ENCODE peak calls at places on chromosomes 5 and 9, in six cellular contexts. U is CD8-positive, alpha-beta T cell; V is endothelial cell; K is H1; X is HFFc6; P is PC-3. C is an unnamed sample.

GRCh38 chr9:5389109-5389732 is 48.5 kb downstream of the PLGRKT start:
- DNase-seq in U (no peak), V (no peak), K (no peak), X (peak; percentile 74), P (peak; percentile 73), C (no peak)

GRCh38 chr5:140576776-140577201 is 12.2 kb downstream of the SLC35A4 start:
- DNase-seq in U (no peak), V (no peak), K (no peak), X (no peak), P (no peak), C (no peak)

GRCh38 chr9:104075801-104076753 is 18.0 kb upstream of the SMC2 start:
- DNase-seq in U (no peak), V (no peak), K (no peak), X (peak; percentile 70), P (peak; percentile 8), C (no peak)

GRCh38 chr9:94005272-94005901 is 50.2 kb upstream of the BARX1 start:
- DNase-seq in U (no peak), V (no peak), K (no peak), X (no peak), P (peak; percentile 76), C (no peak)

GRCh38 chr9:79382044-79382443 is 189.7 kb upstream of the TLE4 start:
- DNase-seq in U (no peak), V (no peak), K (no peak), X (no peak), P (no peak), C (no peak)

GRCh38 chr5:132369012-132369470 is 469 bp upstream of the SLC22A5 start:
- DNase-seq in U (no peak), V (no peak), K (no peak), X (no peak), P (no peak), C (no peak)

GRCh38 chr5:117461403-117461802 is 886.8 kb upstream of the SEMA6A start:
- DNase-seq in U (no peak), V (no peak), K (no peak), X (no peak), P (no peak), C (no peak)

GRCh38 chr5:16784843-16785791 is 151.0 kb downstream of the MYO10 start:
- DNase-seq in U (no peak), V (no peak), K (no peak), X (no peak), P (no peak), C (no peak)

GRCh38 chr9:83425240-83425639 is 113.0 kb downstream of the FRMD3 start:
- DNase-seq in U (no peak), V (no peak), K (no peak), X (no peak), P (peak; percentile 77), C (no peak)

GRCh38 chr9:127767909-127768331 is 10.5 kb downstream of the SH2D3C start:
- DNase-seq in U (no peak), V (peak; percentile 47), K (no peak), X (no peak), P (no peak), C (no peak)

GRCh38 chr9:100486479-100487176 is 13.7 kb downstream of the TMEFF1 start:
- DNase-seq in U (no peak), V (no peak), K (no peak), X (no peak), P (no peak), C (no peak)

GRCh38 chr9:6605202-6605601 is 40.3 kb downstream of the GLDC start:
- DNase-seq in U (no peak), V (no peak), K (no peak), X (no peak), P (no peak), C (no peak)

GRCh38 chr9:86854898-86855523 is 92.3 kb downstream of the GAS1 start:
- DNase-seq in U (no peak), V (peak; percentile 46), K (peak; percentile 36), X (peak; percentile 75), P (peak; percentile 18), C (no peak)

GRCh38 chr5:164145458-164145857 is 640.0 kb downstream of the MAT2B start:
- DNase-seq in U (no peak), V (no peak), K (no peak), X (no peak), P (no peak), C (no peak)

GRCh38 chr5:61020415-61020814 is 75.4 kb downstream of the NDUFAF2 start:
- DNase-seq in U (no peak), V (no peak), K (no peak), X (no peak), P (no peak), C (no peak)

GRCh38 chr9:5375091-5375490 is 35.4 kb upstream of the RLN1 start:
- DNase-seq in U (no peak), V (no peak), K (no peak), X (no peak), P (no peak), C (no peak)

GRCh38 chr5:65213921-65214525 is 267.7 kb downstream of the ADAMTS6 start:
- DNase-seq in U (no peak), V (peak; percentile 19), K (peak; percentile 13), X (peak; percentile 22), P (peak; percentile 45), C (no peak)
- TF ChIP-seq CTCF in U (no peak), V (peak; percentile 70), K (peak; percentile 48), X (peak; percentile 79), P (peak; percentile 58), C (no peak)

DNA sequence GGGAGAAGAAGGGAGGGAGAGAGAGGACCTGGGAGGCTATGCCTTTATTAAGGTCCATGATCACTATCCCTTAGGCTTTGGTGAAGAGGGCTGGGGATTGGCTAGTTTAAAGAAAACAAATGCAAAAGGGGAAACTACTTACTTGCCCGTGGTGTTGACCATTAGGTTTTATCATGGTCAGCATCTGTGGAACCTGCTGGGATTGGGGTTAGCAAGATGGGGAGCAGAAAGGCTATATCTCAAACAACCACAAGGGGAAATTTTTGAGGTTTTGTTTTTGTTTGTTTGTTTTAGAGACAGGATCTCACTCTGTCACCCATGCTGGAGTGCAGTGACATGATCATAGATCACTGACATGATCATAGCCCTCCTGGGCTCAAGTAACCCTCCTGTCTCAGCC is 9.0 kb upstream of the RAD23B start:
- DNase-seq in U (no peak), V (no peak), K (no peak), X (no peak), P (no peak), C (no peak)
- TF ChIP-seq CTCF in U (no peak), V (peak; percentile 35), K (no peak), X (peak; percentile 59), P (no peak), C (no peak)

DNA sequence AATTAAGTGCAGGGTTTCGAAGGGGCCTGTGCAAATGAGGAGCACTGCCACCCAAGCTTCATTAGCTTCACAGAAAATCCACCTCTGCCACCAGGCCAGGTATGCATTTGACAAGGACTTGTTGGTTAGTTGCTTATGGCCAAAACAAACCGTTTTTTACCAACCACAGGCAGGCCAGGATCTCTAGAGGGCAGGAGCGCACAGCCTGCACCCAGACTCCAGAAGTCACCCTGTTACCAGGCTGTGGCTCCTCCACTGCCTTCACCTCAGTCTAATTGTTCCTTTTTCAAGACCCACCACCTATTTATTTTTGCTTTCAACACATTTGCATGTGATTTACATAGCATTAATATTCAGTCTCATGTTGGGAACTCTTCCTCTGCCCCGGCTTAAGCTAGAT is 78.3 kb upstream of the HSPA9 start:
- DNase-seq in U (no peak), V (no peak), K (no peak), X (peak; percentile 17), P (peak; percentile 23), C (no peak)
- TF ChIP-seq CTCF in U (no peak), V (no peak), K (peak; percentile 57), X (peak; percentile 54), P (peak; percentile 41), C (no peak)

DNA sequence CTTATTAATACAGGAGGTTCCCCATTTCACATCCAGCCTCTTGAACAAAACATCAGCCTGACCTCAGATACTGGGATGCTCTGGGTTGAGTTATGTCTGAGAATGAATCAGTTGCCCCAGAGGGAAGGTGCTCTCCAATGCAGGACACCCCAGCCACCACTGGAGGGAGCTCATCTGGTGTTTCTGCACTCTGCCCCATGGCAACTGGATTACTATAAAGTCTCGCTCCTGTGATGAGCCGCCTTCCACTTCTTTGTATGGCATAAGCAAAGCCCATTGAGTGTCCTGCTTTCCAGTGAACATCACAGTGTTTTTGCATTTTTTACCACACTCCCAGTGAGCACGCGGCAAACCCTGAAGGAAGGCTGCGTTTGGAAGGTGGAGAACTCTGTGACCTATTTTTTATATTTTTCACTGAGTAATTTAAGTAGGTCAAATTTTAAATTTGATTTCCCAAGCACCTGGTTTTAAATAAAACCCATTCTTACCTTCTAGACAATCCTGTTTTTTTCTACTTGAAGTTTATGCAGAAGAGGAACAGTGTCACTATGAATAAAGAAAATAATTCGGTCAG is 176.9 kb upstream of the WWC1 start:
- DNase-seq in U (no peak), V (peak; percentile 66), K (peak; percentile 43), X (peak; percentile 60), P (peak; percentile 68), C (no peak)
- TF ChIP-seq CTCF in U (no peak), V (peak; percentile 56), K (peak; percentile 98), X (peak; percentile 86), P (peak; percentile 76), C (no peak)

GRCh38 chr9:113964740-113965095 is 88.6 kb downstream of the ZNF618 start:
- DNase-seq in U (no peak), V (no peak), K (no peak), X (no peak), P (no peak), C (no peak)
- TF ChIP-seq CTCF in U (no peak), V (no peak), K (no peak), X (no peak), P (no peak), C (no peak)